ENCODE peak calls at places on chromosomes 2 and 18, in nine cellular contexts. A, U, O, Q, Z, N, G, M and C are unnamed samples.

GRCh38 chr18:41617592-41617991 is 337.4 kb upstream of the PIK3C3 start:
- DNase-seq in A (no peak), U (no peak), O (no peak), Q (no peak), Z (no peak), N (no peak), G (no peak), M (no peak), C (no peak)

GRCh38 chr2:3563521-3563976 is 5.4 kb upstream of the RNASEH1 start:
- DNase-seq in A (no peak), U (no peak), O (no peak), Q (no peak), Z (no peak), N (no peak), G (no peak), M (no peak), C (no peak)

GRCh38 chr2:191304939-191305875 is 60.0 kb downstream of the MYO1B start:
- DNase-seq in A (peak; percentile 82), U (peak; percentile 95), O (peak; percentile 82), Q (no peak), Z (no peak), N (no peak), G (peak; percentile 6), M (no peak), C (peak; percentile 65)

GRCh38 chr2:150142561-150142960 is 344.9 kb downstream of the RND3 start:
- DNase-seq in A (no peak), U (peak; percentile 60), O (no peak), Q (no peak), Z (no peak), N (no peak), G (no peak), M (no peak), C (no peak)

GRCh38 chr2:171855401-171855800 is 38.6 kb downstream of the SLC25A12 start:
- DNase-seq in A (no peak), U (peak; percentile 76), O (no peak), Q (no peak), Z (no peak), N (no peak), G (no peak), M (no peak), C (no peak)

GRCh38 chr2:111896576-111896975 is 1.8 kb upstream of the MERTK start:
- DNase-seq in A (no peak), U (no peak), O (no peak), Q (no peak), Z (no peak), N (no peak), G (no peak), M (no peak), C (no peak)

GRCh38 chr2:67103161-67103560 is 294.0 kb upstream of the ETAA1 start:
- DNase-seq in A (no peak), U (no peak), O (no peak), Q (no peak), Z (no peak), N (no peak), G (no peak), M (no peak), C (no peak)

GRCh38 chr18:32287249-32287648 is 97.4 kb downstream of the MEP1B start:
- DNase-seq in A (no peak), U (no peak), O (peak; percentile 40), Q (no peak), Z (no peak), N (no peak), G (no peak), M (no peak), C (no peak)

GRCh38 chr2:120780402-120780801 is 44.7 kb downstream of the GLI2 start:
- DNase-seq in A (no peak), U (no peak), O (no peak), Q (no peak), Z (no peak), N (no peak), G (no peak), M (no peak), C (peak; percentile 8)

GRCh38 chr2:223537669-223538601 is 64.2 kb downstream of the SCG2 start:
- DNase-seq in A (no peak), U (peak; percentile 52), O (no peak), Q (peak; percentile 35), Z (no peak), N (no peak), G (no peak), M (no peak), C (no peak)

GRCh38 chr2:120238728-120239487 is 13.7 kb upstream of the RALB start:
- DNase-seq in A (peak; percentile 48), U (peak; percentile 48), O (peak; percentile 74), Q (peak; percentile 77), Z (no peak), N (no peak), G (no peak), M (peak; percentile 52), C (no peak)

GRCh38 chr2:231364961-231365810 is 30.3 kb upstream of the B3GNT7 start:
- DNase-seq in A (no peak), U (peak; percentile 77), O (no peak), Q (peak; percentile 78), Z (no peak), N (no peak), G (no peak), M (peak; percentile 34), C (no peak)

GRCh38 chr18:61637319-61637718 is 255.5 kb downstream of the RNF152 start:
- DNase-seq in A (no peak), U (no peak), O (no peak), Q (no peak), Z (no peak), N (peak; percentile 18), G (no peak), M (no peak), C (no peak)

GRCh38 chr2:197251576-197251975 is 59.0 kb downstream of the ANKRD44 start:
- DNase-seq in A (no peak), U (peak; percentile 50), O (no peak), Q (no peak), Z (no peak), N (no peak), G (no peak), M (no peak), C (no peak)

GRCh38 chr2:193973781-193974180 is 1683.2 kb upstream of the SLC39A10 start:
- DNase-seq in A (no peak), U (no peak), O (no peak), Q (no peak), Z (no peak), N (no peak), G (no peak), M (no peak), C (no peak)

GRCh38 chr2:64750001-64750816 is 96.5 kb upstream of the SERTAD2 start:
- DNase-seq in A (peak; percentile 76), U (peak; percentile 52), O (peak; percentile 52), Q (peak; percentile 30), Z (no peak), N (no peak), G (peak; percentile 27), M (peak; percentile 31), C (peak; percentile 55)

GRCh38 chr2:84904151-84904550 is 1.3 kb upstream of the TMSB10 start:
- DNase-seq in A (no peak), U (no peak), O (no peak), Q (no peak), Z (no peak), N (no peak), G (no peak), M (no peak), C (no peak)
- H3K4me3 ChIP-seq in A (no peak overlapping the region), U (no peak overlapping the region), O (no peak overlapping the region), Q (no peak overlapping the region), Z (no peak overlapping the region), N (no peak overlapping the region), G (peak overlapping the region; percentile 78), M (peak overlapping the region; percentile 96), C (peak overlapping the region; percentile 98)

GRCh38 chr2:238848566-238848940 is 668 bp downstream of the TWIST2 start:
- DNase-seq in A (no peak), U (no peak), O (no peak), Q (no peak), Z (no peak), N (no peak), G (no peak), M (no peak), C (no peak)

GRCh38 chr2:238847841-238848565 is at the start of gene TWIST2:
- DNase-seq in A (peak; percentile 92), U (peak; percentile 95), O (peak; percentile 90), Q (peak; percentile 65), Z (peak; percentile 31), N (peak; percentile 36), G (peak; percentile 43), M (no peak), C (peak; percentile 63)

GRCh38 chr2:238845583-238846480 is 2.1 kb upstream of the TWIST2 start:
- DNase-seq in A (no peak), U (no peak), O (no peak), Q (no peak), Z (no peak), N (no peak), G (no peak), M (no peak), C (no peak)

GRCh38 chr2:238847432-238847801 is 468 bp upstream of the TWIST2 start:
- DNase-seq in A (no peak), U (no peak), O (no peak), Q (no peak), Z (no peak), N (no peak), G (no peak), M (no peak), C (no peak)

GRCh38 chr2:238846503-238847431 is 1.1 kb upstream of the TWIST2 start:
- DNase-seq in A (peak; percentile 44), U (peak; percentile 67), O (peak; percentile 46), Q (no peak), Z (no peak), N (no peak), G (no peak), M (no peak), C (no peak)
- H3K27me3 ChIP-seq in A (no peaks in the 10 kb centered on the region), U (no peaks in the 10 kb centered on the region), O (no peaks in the 10 kb centered on the region), Q (peaks cover 6% of the 10 kb centered on the region), Z (peaks cover 37% of the 10 kb centered on the region), N (peaks cover 38% of the 10 kb centered on the region), G (peaks cover 71% of the 10 kb centered on the region), M (peaks cover 29% of the 10 kb centered on the region), C (peaks cover 98% of the 10 kb centered on the region)

GRCh38 chr2:234164499-234165409 is 114.3 kb downstream of the SPP2 start:
- DNase-seq in A (no peak), U (no peak), O (no peak), Q (no peak), Z (peak; percentile 38), N (no peak), G (no peak), M (no peak), C (no peak)
- H3K4me3 ChIP-seq in A (no peak overlapping the region), U (no peak overlapping the region), O (no peak overlapping the region), Q (no peak overlapping the region), Z (no peak overlapping the region), N (no peak overlapping the region), G (no peak overlapping the region), M (no peak overlapping the region), C (no peak overlapping the region)

DNA sequence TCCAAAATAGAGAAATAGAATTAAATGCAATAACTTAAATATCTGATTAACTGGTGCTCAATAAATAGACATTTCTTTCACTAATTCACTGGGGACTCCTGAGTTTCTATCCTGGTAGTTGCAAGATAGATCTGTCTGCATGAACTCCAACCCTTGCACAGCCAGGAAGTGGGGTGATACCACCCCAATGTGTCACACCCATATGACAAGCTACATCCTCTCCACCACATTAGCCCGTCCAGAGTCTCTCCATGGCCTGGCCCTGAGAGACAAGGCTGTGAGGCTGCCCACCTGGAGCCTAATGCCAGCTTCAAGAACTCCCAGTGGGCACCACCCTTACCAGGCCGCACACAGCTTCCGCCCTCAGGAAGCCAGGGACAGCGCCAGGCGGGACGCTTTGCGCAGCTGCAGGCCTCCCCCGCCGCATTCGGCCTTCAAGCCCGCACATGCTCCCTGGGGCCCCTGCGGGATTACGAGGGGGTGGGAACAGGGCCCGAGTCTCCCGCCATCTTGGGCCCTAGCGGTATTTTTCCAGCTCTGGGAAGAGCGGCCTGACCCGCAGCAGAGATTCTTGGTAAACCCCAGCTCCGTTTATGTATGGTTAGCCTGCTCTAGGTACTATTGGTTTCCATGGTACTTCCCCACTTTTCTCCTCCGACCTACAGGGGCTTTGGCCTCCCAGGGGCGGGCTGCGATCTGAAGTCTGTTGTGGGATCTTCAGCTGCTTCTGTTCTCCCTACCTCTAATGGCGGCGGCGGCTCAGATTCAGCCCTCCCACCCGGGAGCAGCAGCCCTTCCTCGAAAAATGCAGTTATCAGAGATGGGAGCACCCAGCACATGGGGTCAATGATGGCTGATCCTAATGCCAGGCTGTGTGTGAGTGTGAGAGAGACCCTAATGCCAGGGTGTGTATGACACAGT is at the start of gene TDRD15:
- DNase-seq in A (no peak), U (no peak), O (no peak), Q (no peak), Z (no peak), N (no peak), G (no peak), M (peak; percentile 5), C (no peak)
- H3K27me3 ChIP-seq in A (peaks cover 4% of the 10 kb centered on the region), U (no peaks in the 10 kb centered on the region), O (no peaks in the 10 kb centered on the region), Q (no peaks in the 10 kb centered on the region), Z (no peaks in the 10 kb centered on the region), N (no peaks in the 10 kb centered on the region), G (no peaks in the 10 kb centered on the region), M (no peaks in the 10 kb centered on the region), C (no peaks in the 10 kb centered on the region)